ENCODE peak calls at places on chromosomes 5 and 9, in six cellular contexts. One of them, this sample, is unnamed.
A peak's percentile ranks its signal among the peaks of the same experiment; 100 is the strongest.

GRCh38 chr9:124040935-124041816 is 29.6 kb downstream of the LHX2 start:
- DNase-seq in HCT116: no peak
- DNase-seq in NCI-H1694: peak; percentile 11
- DNase-seq in NCI-H1092: peak; percentile 34
- DNase-seq in coronary artery: no peak
- DNase-seq in T-helper 2 cell: peak; percentile 14
- DNase-seq in this sample: peak; percentile 61

GRCh38 chr5:100799166-100799565 is 103.9 kb downstream of the ST8SIA4 start:
- DNase-seq in HCT116: no peak
- DNase-seq in NCI-H1694: no peak
- DNase-seq in NCI-H1092: no peak
- DNase-seq in coronary artery: no peak
- DNase-seq in T-helper 2 cell: no peak
- DNase-seq in this sample: no peak

GRCh38 chr5:141680751-141681201 is 1.3 kb downstream of the ARAP3 start:
- DNase-seq in HCT116: no peak
- DNase-seq in NCI-H1694: no peak
- DNase-seq in NCI-H1092: no peak
- DNase-seq in coronary artery: no peak
- DNase-seq in T-helper 2 cell: no peak
- DNase-seq in this sample: no peak

GRCh38 chr9:88776717-88777497 is 214.4 kb upstream of the S1PR3 start:
- DNase-seq in HCT116: no peak
- DNase-seq in NCI-H1694: no peak
- DNase-seq in NCI-H1092: no peak
- DNase-seq in coronary artery: no peak
- DNase-seq in T-helper 2 cell: no peak
- DNase-seq in this sample: no peak

GRCh38 chr5:21688655-21689054 is 1164.5 kb downstream of the CDH12 start:
- DNase-seq in HCT116: no peak
- DNase-seq in NCI-H1694: no peak
- DNase-seq in NCI-H1092: no peak
- DNase-seq in coronary artery: no peak
- DNase-seq in T-helper 2 cell: no peak
- DNase-seq in this sample: no peak

GRCh38 chr9:95368377-95369160 is 51.1 kb upstream of the FANCC start:
- DNase-seq in HCT116: no peak
- DNase-seq in NCI-H1694: no peak
- DNase-seq in NCI-H1092: no peak
- DNase-seq in coronary artery: no peak
- DNase-seq in T-helper 2 cell: no peak
- DNase-seq in this sample: no peak

GRCh38 chr9:19117039-19117716 is 10.1 kb downstream of the PLIN2 start:
- DNase-seq in HCT116: no peak
- DNase-seq in NCI-H1694: no peak
- DNase-seq in NCI-H1092: no peak
- DNase-seq in coronary artery: no peak
- DNase-seq in T-helper 2 cell: no peak
- DNase-seq in this sample: no peak

GRCh38 chr9:6827370-6827949 is 69.7 kb downstream of the KDM4C start:
- DNase-seq in HCT116: peak; percentile 15
- DNase-seq in NCI-H1694: peak; percentile 69
- DNase-seq in NCI-H1092: peak; percentile 60
- DNase-seq in coronary artery: no peak
- DNase-seq in T-helper 2 cell: no peak
- DNase-seq in this sample: peak; percentile 49

GRCh38 chr9:131099088-131099611 is 2.8 kb downstream of the AIF1L start:
- DNase-seq in HCT116: no peak
- DNase-seq in NCI-H1694: no peak
- DNase-seq in NCI-H1092: no peak
- DNase-seq in coronary artery: no peak
- DNase-seq in T-helper 2 cell: no peak
- DNase-seq in this sample: no peak

GRCh38 chr5:151699071-151699901 is 12.6 kb upstream of the SPARC start:
- DNase-seq in HCT116: no peak
- DNase-seq in NCI-H1694: no peak
- DNase-seq in NCI-H1092: no peak
- DNase-seq in coronary artery: peak; percentile 90
- DNase-seq in T-helper 2 cell: no peak
- DNase-seq in this sample: no peak

GRCh38 chr9:23379842-23380241 is 446.2 kb downstream of the ELAVL2 start:
- DNase-seq in HCT116: no peak
- DNase-seq in NCI-H1694: no peak
- DNase-seq in NCI-H1092: no peak
- DNase-seq in coronary artery: no peak
- DNase-seq in T-helper 2 cell: no peak
- DNase-seq in this sample: no peak